ENCODE peak calls at places on chromosomes 11 and 22, in four cellular contexts. H, T, A and X are unnamed samples.

GRCh38 chr22:43292633-43293025 is 50.5 kb downstream of the SCUBE1 start:
- DNase-seq in H (no peak), A (no peak), T (no peak), X (no peak)

GRCh38 chr11:33135768-33136443 is 25.4 kb downstream of the CSTF3 start:
- DNase-seq in H (no peak), A (no peak), T (no peak), X (no peak)

GRCh38 chr11:124725719-124726105 is 14.0 kb upstream of the NRGN start:
- DNase-seq in A (no peak), H (no peak), T (peak; percentile 59), X (no peak)

GRCh38 chr11:123654566-123655081 is at the start of gene SCN3B:
- DNase-seq in A (no peak), H (peak; percentile 75), T (peak; percentile 81), X (peak; percentile 26)

GRCh38 chr11:9858822-9859221 is 194.9 kb downstream of the SWAP70 start:
- DNase-seq in H (no peak), T (peak; percentile 32), A (no peak), X (no peak)

GRCh38 chr11:84924290-84924689 is 702.9 kb downstream of the DLG2 start:
- DNase-seq in T (no peak), H (no peak), A (no peak), X (no peak)

GRCh38 chr11:69918231-69918937 is 99.2 kb upstream of the FGF3 start:
- DNase-seq in T (no peak), H (peak; percentile 59), A (no peak), X (no peak)

GRCh38 chr22:35746248-35746647 is 28.6 kb downstream of the APOL5 start:
- DNase-seq in T (no peak), H (no peak), A (no peak), X (no peak)

GRCh38 chr11:123690490-123690889 is 36.1 kb upstream of the SCN3B start:
- DNase-seq in H (no peak), A (no peak), T (peak; percentile 61), X (peak; percentile 14)

GRCh38 chr11:44615913-44616806 is 50.7 kb downstream of the CD82 start:
- DNase-seq in T (no peak), H (peak; percentile 26), A (no peak), X (no peak)

GRCh38 chr11:120142072-120142423 is 4.1 kb upstream of the TRIM29 start:
- DNase-seq in A (no peak), H (no peak), T (no peak), X (no peak)

GRCh38 chr11:64762916-64763803 is 3.4 kb upstream of the PYGM start:
- DNase-seq in T (peak; percentile 83), H (peak; percentile 48), A (no peak), X (peak; percentile 80)

GRCh38 chr11:86172894-86173293 is 71.7 kb upstream of the EED start:
- DNase-seq in H (no peak), A (no peak), T (peak; percentile 90), X (peak; percentile 42)

GRCh38 chr22:31945478-31945815 is 1.1 kb downstream of the YWHAH start:
- DNase-seq in T (no peak), A (no peak), H (no peak), X (no peak)

GRCh38 chr22:47016636-47017035 is 254.2 kb downstream of the TBC1D22A start:
- DNase-seq in A (no peak), T (no peak), H (peak; percentile 51), X (no peak)

GRCh38 chr11:130815074-130815802 is 101.0 kb downstream of the SNX19 start:
- DNase-seq in A (no peak), H (no peak), T (no peak), X (no peak)

GRCh38 chr11:36091256-36091811 is 147.5 kb downstream of the LDLRAD3 start:
- DNase-seq in T (peak; percentile 95), H (no peak), A (no peak), X (no peak)

GRCh38 chr11:22634897-22635629 is 9.4 kb upstream of the FANCF start:
- DNase-seq in H (no peak), T (peak; percentile 20), A (no peak), X (peak; percentile 14)

GRCh38 chr11:22635689-22636088 is 10.1 kb upstream of the FANCF start:
- DNase-seq in T (no peak), H (no peak), A (no peak), X (no peak)

DNA sequence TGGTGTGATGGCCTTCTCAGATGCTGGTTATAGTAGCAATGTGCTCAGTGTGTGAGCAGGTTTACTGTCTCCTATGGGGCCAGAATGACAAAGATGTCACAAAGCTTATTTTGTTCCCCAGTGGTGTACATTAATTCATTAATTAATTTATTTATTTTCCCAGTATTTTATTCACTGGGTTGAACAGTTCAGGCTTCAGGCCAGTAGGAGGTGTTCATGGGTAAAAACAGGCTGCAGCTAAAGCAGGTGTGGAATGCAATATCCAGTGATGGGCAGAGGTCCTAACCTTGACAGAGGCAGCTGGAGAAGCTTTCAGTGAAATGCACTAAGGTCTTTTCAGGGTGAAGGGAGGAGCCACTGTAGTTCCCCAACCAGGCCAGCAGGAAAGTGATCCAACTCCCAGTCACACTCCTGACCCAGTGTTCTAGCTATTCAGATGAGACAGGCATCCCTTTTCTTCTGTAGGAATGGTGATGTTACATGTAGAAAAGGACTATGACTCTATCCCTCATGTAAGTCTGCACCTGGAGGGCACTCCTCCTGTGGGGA is 7.8 kb upstream of the FANCF start:
- DNase-seq in A (no peak), H (no peak), T (no peak), X (no peak)
- TF ChIP-seq CTCF in A (no peak), H (no peak), T (no peak), X (no peak)

DNA sequence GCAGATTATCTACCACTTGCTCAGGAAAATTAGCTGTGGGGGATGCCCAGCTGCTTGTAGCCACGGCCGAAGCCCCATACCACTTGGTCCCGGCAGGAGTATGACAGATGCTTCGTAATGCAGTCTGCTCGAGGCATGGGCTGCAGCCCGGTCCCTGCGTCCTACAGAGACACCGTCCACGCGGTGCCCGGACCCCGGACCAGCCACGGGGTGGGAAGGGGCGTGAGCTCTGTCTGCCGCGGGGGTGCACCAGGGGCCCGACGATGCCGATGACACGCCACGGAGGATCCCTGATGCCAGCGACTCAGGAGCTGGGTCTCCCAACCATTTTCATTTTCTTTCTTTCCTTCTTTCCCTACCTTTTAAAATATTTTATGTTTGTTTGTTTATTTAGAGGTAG is 30.0 kb downstream of the SLC25A17 start:
- DNase-seq in T (no peak), H (no peak), A (no peak), X (no peak)
- H3K36me3 ChIP-seq in T (peaks cover 2% of the 10 kb centered on the region), H (peaks cover 26% of the 10 kb centered on the region), A (no peaks in the 10 kb centered on the region), X (no peaks in the 10 kb centered on the region)

DNA sequence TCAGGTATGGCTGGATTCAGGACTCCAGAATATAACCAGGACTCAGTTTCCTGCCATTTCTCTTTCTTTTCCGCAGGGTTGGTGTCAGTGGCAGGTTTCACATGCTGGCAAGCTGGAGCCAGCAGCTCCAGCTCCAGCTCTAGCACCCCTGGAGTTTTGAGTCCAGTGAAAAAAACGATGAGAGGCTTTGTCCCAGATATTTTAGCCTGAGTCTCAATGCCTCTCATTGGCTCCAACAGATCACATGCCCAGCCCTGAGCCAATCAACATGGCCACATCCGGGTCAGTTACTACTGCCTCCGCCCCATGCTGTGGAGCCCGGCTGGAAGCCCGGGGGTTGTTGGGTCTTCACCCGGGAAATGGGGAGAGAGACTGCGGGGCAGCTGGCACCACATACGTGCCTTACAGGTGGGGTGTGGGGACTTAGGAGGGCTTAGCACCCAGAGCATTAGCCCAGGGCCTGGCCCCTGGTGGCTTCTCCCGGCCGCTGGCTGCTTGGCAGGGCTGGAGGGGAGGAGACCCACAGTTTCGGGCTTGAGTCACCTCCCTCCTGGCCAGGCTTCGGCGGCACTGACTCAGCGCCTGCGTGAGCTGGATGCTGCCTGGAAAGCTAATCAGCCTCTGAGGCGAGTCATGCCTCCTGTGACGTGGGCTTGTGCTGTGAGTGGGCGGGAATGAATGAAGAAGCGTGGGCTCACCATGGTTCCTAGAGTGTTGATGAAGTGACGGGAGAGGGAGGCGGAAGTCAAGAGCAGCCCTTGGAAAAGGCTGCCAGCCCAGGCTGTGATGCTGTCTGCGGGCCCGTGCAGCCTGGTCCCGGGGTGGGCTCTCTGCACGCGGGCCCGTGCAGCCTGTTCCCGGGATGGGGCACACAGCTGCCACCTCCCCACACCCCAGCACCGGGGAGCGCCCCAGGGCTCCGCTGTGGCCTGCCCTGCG is 15.3 kb upstream of the MRTFA start:
- DNase-seq in H (peak; percentile 94), A (peak; percentile 88), T (peak; percentile 100), X (peak; percentile 98)
- H3K4me3 ChIP-seq in H (peak overlapping the region; percentile 67), A (peak overlapping the region; percentile 64), T (peak overlapping the region; percentile 66), X (peak overlapping the region; percentile 64)

GRCh38 chr11:3799143-3799542 is 1.8 kb upstream of the NUP98 start:
- DNase-seq in T (no peak), H (peak; percentile 17), A (no peak), X (no peak)

GRCh38 chr11:3797329-3798090 is at the start of gene NUP98:
- DNase-seq in H (peak; percentile 100), T (peak; percentile 100), A (peak; percentile 99), X (peak; percentile 97)

GRCh38 chr11:3795131-3796092 is 1.9 kb downstream of the NUP98 start:
- DNase-seq in T (no peak), A (no peak), H (no peak), X (no peak)

GRCh38 chr11:3796796-3797328 is 492 bp downstream of the NUP98 start:
- DNase-seq in T (no peak), A (no peak), H (no peak), X (no peak)

GRCh38 chr11:3796346-3796745 is 1.0 kb downstream of the NUP98 start:
- DNase-seq in H (no peak), T (no peak), A (no peak), X (no peak)
- TF ChIP-seq CTCF in H (no peak), T (no peak), A (no peak), X (no peak)